ENCODE peak calls at places on chromosomes 2 and 18, in ten cellular contexts. Q is nephron progenitor cell, M is astrocyte, G is left lung, Z is HFFc6, J is Peyer's patch, U is ovary, W is AG04450, X is heart right ventricle, B is endodermal cell. T is an unnamed sample.

GRCh38 chr2:127810156-127810636 is 775 bp downstream of the WDR33 start:
- DNase-seq in Q (peak; percentile 25), M (peak; percentile 16), G (no peak), Z (no peak), J (no peak), U (no peak), W (no peak), X (no peak), B (peak; percentile 62), T (no peak)

GRCh38 chr2:48377646-48378045 is 152.3 kb upstream of the STON1 start:
- DNase-seq in Q (no peak), M (no peak), G (no peak), Z (no peak), J (no peak), U (no peak), W (no peak), X (no peak), B (no peak), T (no peak)

GRCh38 chr18:55502346-55502710 is 85.7 kb downstream of the TCF4 start:
- DNase-seq in Q (no peak), M (peak; percentile 58), G (no peak), Z (no peak), J (no peak), U (no peak), W (no peak), X (no peak), B (no peak), T (no peak)

GRCh38 chr2:219443016-219443696 is 8.5 kb downstream of the SPEG start:
- DNase-seq in Q (no peak), M (no peak), G (no peak), Z (no peak), J (no peak), U (no peak), W (no peak), X (no peak), B (no peak), T (no peak)

GRCh38 chr2:101792208-101792607 is 94.7 kb downstream of the MAP4K4 start:
- DNase-seq in Q (no peak), M (no peak), G (no peak), Z (no peak), J (no peak), U (no peak), W (no peak), X (no peak), B (no peak), T (no peak)

GRCh38 chr18:11251229-11251890 is 102.0 kb upstream of the PIEZO2 start:
- DNase-seq in Q (no peak), M (peak; percentile 41), G (peak; percentile 64), Z (no peak), J (no peak), U (no peak), W (no peak), X (no peak), B (no peak), T (no peak)

GRCh38 chr2:100107911-100108647 is 34.3 kb downstream of the AFF3 start:
- DNase-seq in Q (peak; percentile 56), M (no peak), G (no peak), Z (no peak), J (no peak), U (no peak), W (no peak), X (no peak), B (peak; percentile 24), T (no peak)

GRCh38 chr2:33134086-33134763 is 187.5 kb downstream of the LTBP1 start:
- DNase-seq in Q (no peak), M (peak; percentile 100), G (peak; percentile 48), Z (peak; percentile 98), J (no peak), U (peak; percentile 60), W (peak; percentile 98), X (peak; percentile 26), B (no peak), T (no peak)

GRCh38 chr2:176997074-176997791 is 215.4 kb upstream of the HNRNPA3 start:
- DNase-seq in Q (no peak), M (peak; percentile 91), G (no peak), Z (peak; percentile 57), J (no peak), U (no peak), W (peak; percentile 7), X (no peak), B (no peak), T (peak; percentile 15)

GRCh38 chr2:37829202-37829601 is 95.9 kb upstream of the RMDN2 start:
- DNase-seq in Q (no peak), M (peak; percentile 97), G (peak; percentile 52), Z (peak; percentile 98), J (no peak), U (peak; percentile 34), W (peak; percentile 90), X (no peak), B (no peak), T (no peak)

DNA sequence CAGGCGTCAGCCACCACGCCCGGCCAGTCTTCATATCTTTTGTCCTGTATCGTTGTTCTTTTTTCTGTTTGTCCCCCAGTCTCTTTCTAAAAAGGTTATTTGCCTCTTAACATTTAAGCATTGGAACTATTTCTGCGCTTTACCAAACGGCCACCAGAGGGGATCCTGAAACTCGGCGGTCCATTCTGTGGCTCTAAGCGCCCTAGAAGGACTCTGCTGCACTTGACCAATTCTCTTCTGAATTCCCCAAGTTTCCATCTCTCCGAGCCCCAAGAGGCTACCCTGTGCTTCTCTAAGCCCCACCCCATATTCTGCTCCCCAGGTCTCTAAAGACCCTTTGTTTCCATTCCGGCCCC is 33.1 kb upstream of the REG3G start:
- DNase-seq in Q (peak; percentile 53), M (no peak), G (no peak), Z (no peak), J (no peak), U (no peak), W (no peak), X (no peak), B (peak; percentile 82), T (peak; percentile 41)
- TF ChIP-seq CTCF in Q (peak; percentile 59), M (peak; percentile 29), G (no peak), Z (peak; percentile 54), J (peak; percentile 23), U (no peak), W (no peak), X (no peak), B (peak; percentile 82), T (no peak)

DNA sequence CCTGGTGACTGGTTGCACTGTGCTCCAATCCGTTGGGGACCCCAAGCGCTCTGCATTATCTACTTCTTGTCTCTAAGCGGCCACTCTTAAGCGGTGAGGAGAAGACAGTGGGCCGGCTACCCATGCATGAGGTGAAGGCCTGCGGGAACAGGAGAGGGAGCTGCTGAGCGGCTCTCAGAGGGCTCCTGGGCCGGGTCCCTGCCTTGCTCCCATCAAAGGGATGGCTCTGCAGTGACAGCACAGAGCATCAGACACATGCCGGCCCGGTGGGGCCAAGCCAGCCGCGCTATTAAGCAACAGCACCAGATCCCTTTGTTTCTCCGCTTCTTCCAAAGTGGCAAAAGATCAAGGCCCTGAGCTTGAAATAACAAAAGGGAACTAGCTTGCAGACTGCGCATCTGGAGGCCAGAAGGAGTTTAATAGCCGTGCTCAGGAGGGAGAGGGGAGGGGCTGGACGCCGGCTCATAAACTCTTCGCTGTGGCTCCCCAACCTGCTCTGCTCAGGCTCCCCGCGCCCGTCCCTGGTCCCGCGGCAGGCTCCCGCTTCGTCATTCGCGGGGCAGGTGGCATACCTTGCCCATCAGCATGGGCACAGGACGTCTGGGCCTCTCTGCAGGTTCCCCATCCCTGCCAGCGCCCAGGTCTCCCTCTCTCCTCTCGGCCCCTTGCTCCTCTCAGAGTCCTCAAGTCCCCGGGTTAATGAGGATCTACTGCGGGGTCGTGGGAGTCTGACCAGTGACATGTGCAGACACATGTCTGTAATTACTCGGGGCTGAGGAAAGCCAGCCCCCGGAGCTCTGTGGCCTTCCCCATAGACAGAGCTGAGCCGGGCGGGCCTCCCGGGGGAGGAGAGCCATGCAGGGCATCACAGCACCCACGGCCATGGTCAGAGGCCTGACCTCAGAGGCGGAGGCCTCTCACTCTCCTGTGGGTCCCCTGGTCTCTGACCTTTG is 96.7 kb downstream of the ASB1 start:
- DNase-seq in Q (peak; percentile 77), M (peak; percentile 26), G (no peak), Z (peak; percentile 26), J (no peak), U (peak; percentile 85), W (peak; percentile 10), X (no peak), B (peak; percentile 88), T (no peak)
- TF ChIP-seq CTCF in Q (peak; percentile 49), M (no peak), G (no peak), Z (peak; percentile 64), J (no peak), U (no peak), W (peak; percentile 32), X (no peak), B (peak; percentile 72), T (no peak)

DNA sequence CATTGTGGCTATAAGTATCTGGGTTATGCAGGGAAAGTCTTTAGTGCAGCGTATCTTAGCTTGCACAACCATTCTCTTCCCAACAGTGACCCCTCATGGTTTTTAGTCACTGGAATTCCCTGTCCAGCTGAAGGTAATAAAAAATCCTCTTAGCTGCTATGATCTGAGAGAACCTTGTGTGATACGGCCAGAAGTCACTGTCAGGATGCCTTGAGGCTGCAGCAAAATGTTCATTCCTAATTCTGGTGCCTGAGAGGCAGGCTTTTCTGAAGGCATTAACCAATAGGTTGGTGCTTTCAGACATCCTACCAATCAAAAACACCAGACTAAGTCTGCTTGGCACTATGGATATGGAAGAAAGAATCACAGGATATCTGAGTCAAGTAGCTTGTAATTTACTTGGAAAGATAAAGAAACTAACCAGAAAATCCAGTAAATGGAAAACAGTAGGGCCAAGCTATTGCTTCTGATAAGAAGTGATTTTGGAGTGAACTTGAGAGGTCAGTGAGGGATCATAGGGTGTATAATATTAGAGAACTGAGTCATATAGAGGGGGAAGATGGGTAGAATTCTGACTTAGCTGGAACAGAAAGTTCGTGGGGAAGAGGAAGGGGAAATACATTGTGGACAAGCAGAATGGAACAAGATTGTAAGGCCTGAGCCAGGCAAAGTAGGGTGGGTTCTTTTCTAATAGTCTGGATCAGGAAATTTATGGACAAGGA is 89.0 kb upstream of the SLC14A2 start:
- DNase-seq in Q (no peak), M (peak; percentile 71), G (no peak), Z (peak; percentile 11), J (no peak), U (no peak), W (no peak), X (no peak), B (no peak), T (no peak)
- TF ChIP-seq CTCF in Q (peak; percentile 15), M (no peak), G (no peak), Z (no peak), J (no peak), U (no peak), W (no peak), X (no peak), B (peak; percentile 51), T (no peak)

GRCh38 chr2:29640360-29640759 is 281.0 kb downstream of the ALK start:
- DNase-seq in Q (no peak), M (no peak), G (no peak), Z (no peak), J (no peak), U (no peak), W (no peak), X (no peak), B (no peak), T (no peak)

GRCh38 chr2:29650634-29651097 is 270.7 kb downstream of the ALK start:
- DNase-seq in Q (no peak), M (no peak), G (no peak), Z (no peak), J (no peak), U (no peak), W (no peak), X (no peak), B (no peak), T (no peak)

DNA sequence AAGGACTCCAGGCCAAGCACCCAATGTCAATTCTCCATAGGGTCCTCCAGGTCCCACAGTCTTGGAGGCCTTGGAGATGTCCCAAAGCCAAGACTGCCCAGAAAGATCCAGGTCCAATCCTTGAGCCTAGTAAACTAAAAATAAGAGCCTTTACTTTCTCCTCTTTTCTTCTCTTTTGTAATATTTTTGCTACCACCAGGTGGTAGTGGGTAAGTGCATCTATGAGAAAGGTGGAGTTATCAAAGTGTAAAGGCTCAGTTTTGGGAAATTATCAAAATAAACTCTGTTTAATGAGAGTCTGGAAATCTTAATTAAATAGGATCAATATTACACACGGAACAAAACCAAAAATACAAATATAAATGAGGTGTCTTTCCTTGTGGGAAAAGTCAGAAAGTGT is 276.4 kb downstream of the ALK start:
- DNase-seq in Q (no peak), M (no peak), G (no peak), Z (no peak), J (no peak), U (no peak), W (no peak), X (no peak), B (no peak), T (no peak)
- TF ChIP-seq CTCF in Q (no peak), M (no peak), G (no peak), Z (peak; percentile 33), J (no peak), U (no peak), W (peak; percentile 9), X (no peak), B (peak; percentile 46), T (no peak)

T was measured in GM13976.